ENCODE peak calls at places on chromosomes 5 and 9, in seven cellular contexts. H is ACHN, J is HuH-7, P is mucosa of gallbladder, R is tibial artery, T is mesendoderm, B is NB4. D is an unnamed sample.

GRCh38 chr9:98324801-98325200 is 69.4 kb upstream of the TBC1D2 start:
- DNase-seq in J (no peak), B (no peak), P (no peak), R (no peak), H (no peak), T (no peak), D (no peak)

GRCh38 chr5:171207256-171207866 is 101.7 kb upstream of the TLX3 start:
- DNase-seq in J (peak), B (peak), T (peak), H (peak), P (peak), R (no peak), D (peak)

GRCh38 chr9:121326130-121326838 is 43.8 kb downstream of the STOM start:
- DNase-seq in R (peak), H (no peak), B (no peak), J (no peak), P (peak), T (peak), D (peak)

GRCh38 chr9:136787690-136788400 is 3.3 kb upstream of the TMEM141 start:
- DNase-seq in R (no peak), T (peak), P (peak), J (peak), B (peak), H (peak), D (peak)

GRCh38 chr5:39906146-39906545 is 481.4 kb upstream of the DAB2 start:
- DNase-seq in J (no peak), H (peak), B (no peak), T (no peak), R (no peak), P (no peak), D (peak)

GRCh38 chr9:85425153-85425611 is 316.6 kb downstream of the AGTPBP1 start:
- DNase-seq in R (peak), H (peak), P (peak), B (peak), J (peak), T (peak), D (peak)

GRCh38 chr9:136678034-136678433 is 9.2 kb downstream of the AGPAT2 start:
- DNase-seq in P (no peak), J (no peak), H (no peak), R (no peak), T (no peak), B (no peak), D (no peak)

GRCh38 chr9:96460877-96461276 is 10.9 kb downstream of the HABP4 start:
- DNase-seq in H (no peak), P (no peak), T (no peak), J (no peak), R (no peak), B (no peak), D (no peak)

GRCh38 chr5:133205649-133206048 is 153.8 kb downstream of the HSPA4 start:
- DNase-seq in H (no peak), T (no peak), P (no peak), B (no peak), R (no peak), J (no peak), D (no peak)

GRCh38 chr9:113558632-113559502 is 95.3 kb downstream of the RGS3 start:
- DNase-seq in J (no peak), B (no peak), T (no peak), H (no peak), R (peak), P (peak), D (peak)

GRCh38 chr5:159854916-159855315 is 61.4 kb upstream of the ADRA1B start:
- DNase-seq in B (no peak), J (no peak), H (peak), R (no peak), T (peak), P (no peak), D (peak)

GRCh38 chr9:15927131-15927530 is 374.3 kb downstream of the CCDC171 start:
- DNase-seq in T (no peak), P (no peak), H (no peak), J (no peak), R (no peak), B (no peak), D (no peak)

GRCh38 chr9:38339087-38339486 is 53.4 kb upstream of the ALDH1B1 start:
- DNase-seq in B (peak), T (no peak), H (peak), P (no peak), J (no peak), R (no peak), D (peak)

D was measured in MCF 10A.